ENCODE peak calls at places on chromosomes 5 and 9, in nine cellular contexts. Q, C, P, J, R, V, A, S and U are unnamed samples.

GRCh38 chr5:145463634-145464033 is 371.5 kb downstream of the PRELID2 start:
- DNase-seq in J (no peak), V (no peak), S (no peak), A (peak), C (no peak), R (no peak), Q (peak), P (no peak), U (no peak)

GRCh38 chr5:72141440-72142271 is 34.4 kb downstream of the MAP1B start:
- DNase-seq in R (peak), V (peak), C (no peak), Q (peak), A (peak), J (peak), S (peak), P (no peak), U (peak)

GRCh38 chr5:181126841-181127240 is 4.1 kb downstream of the OR2V1 start:
- DNase-seq in C (no peak), P (no peak), V (no peak), R (no peak), S (no peak), J (no peak), Q (no peak), A (no peak), U (no peak)

GRCh38 chr9:126307306-126308061 is 19.1 kb upstream of the MVB12B start:
- DNase-seq in S (no peak), J (no peak), Q (no peak), R (no peak), A (no peak), V (no peak), P (no peak), C (peak), U (no peak)

GRCh38 chr5:1226231-1226630 is 1.1 kb downstream of the SLC6A18 start:
- DNase-seq in C (no peak), Q (no peak), V (no peak), P (no peak), A (no peak), S (no peak), J (no peak), R (no peak), U (no peak)

GRCh38 chr9:35826071-35826701 is 2.3 kb downstream of the FAM221B start:
- DNase-seq in S (peak), P (peak), R (peak), J (peak), A (peak), Q (peak), C (peak), V (peak), U (peak)

GRCh38 chr5:163846512-163846911 is 341.1 kb downstream of the MAT2B start:
- DNase-seq in J (peak), S (no peak), A (peak), Q (no peak), P (no peak), R (peak), V (peak), C (peak), U (peak)

GRCh38 chr9:71637926-71638325 is 130.4 kb downstream of the CEMIP2 start:
- DNase-seq in A (no peak), S (no peak), Q (no peak), J (no peak), R (no peak), V (no peak), C (no peak), P (no peak), U (no peak)

GRCh38 chr9:72635197-72635596 is 113.8 kb downstream of the TMC1 start:
- DNase-seq in S (no peak), J (no peak), V (no peak), A (no peak), R (no peak), P (no peak), C (no peak), Q (peak), U (no peak)

GRCh38 chr5:120088831-120089230 is 375.3 kb upstream of the PRR16 start:
- DNase-seq in A (no peak), J (no peak), P (no peak), R (no peak), Q (no peak), S (no peak), V (no peak), C (no peak), U (no peak)